ENCODE peak calls at places on chromosomes 4 and X, in nine cellular contexts. X is HCT116, J is adrenal gland, Y is CD14-positive monocyte, I is BE2C, T is GM23338, L is tibial artery, C is MM.1S, F is ascending aorta. Z is an unnamed sample.
A peak's percentile ranks its signal among the peaks of the same experiment; 100 is the strongest.

GRCh38 chr4:146381263-146381872 is 140.4 kb downstream of the SLC10A7 start:
- DNase-seq in X (no peak), J (no peak), Y (no peak), I (peak; percentile 12), T (peak; percentile 48), L (no peak), C (no peak), F (no peak), Z (no peak)

GRCh38 chrX:77003956-77004355 is 443.2 kb upstream of the FGF16 start:
- DNase-seq in X (no peak), J (no peak), Y (no peak), I (no peak), T (no peak), L (no peak), C (no peak), F (no peak), Z (no peak)

GRCh38 chrX:24647257-24648058 is at the start of gene PCYT1B:
- DNase-seq in X (no peak), J (peak; percentile 78), Y (peak; percentile 62), I (peak; percentile 85), T (peak; percentile 92), L (peak; percentile 75), C (peak; percentile 66), F (peak; percentile 26), Z (peak; percentile 87)

GRCh38 chr4:94536049-94536448 is 84.3 kb downstream of the PDLIM5 start:
- DNase-seq in X (no peak), J (no peak), Y (no peak), I (no peak), T (peak; percentile 63), L (no peak), C (no peak), F (no peak), Z (no peak)

GRCh38 chrX:46941341-46941740 is 29.1 kb downstream of the JADE3 start:
- DNase-seq in X (no peak), J (no peak), Y (no peak), I (no peak), T (no peak), L (no peak), C (no peak), F (no peak), Z (no peak)

GRCh38 chr4:180640193-180640592 is 1603.0 kb upstream of the TENM3 start:
- DNase-seq in X (no peak), J (no peak), Y (no peak), I (no peak), T (peak; percentile 56), L (no peak), C (no peak), F (no peak), Z (no peak)

GRCh38 chrX:121389976-121390709 is 342.7 kb downstream of the GLUD2 start:
- DNase-seq in X (peak; percentile 40), J (no peak), Y (no peak), I (no peak), T (no peak), L (no peak), C (no peak), F (no peak), Z (no peak)

GRCh38 chr4:8497762-8498161 is 57.2 kb downstream of the TRMT44 start:
- DNase-seq in X (no peak), J (no peak), Y (no peak), I (no peak), T (no peak), L (no peak), C (no peak), F (no peak), Z (no peak)

GRCh38 chrX:16892504-16893362 is 22.6 kb upstream of the RBBP7 start:
- DNase-seq in X (peak; percentile 67), J (peak; percentile 74), Y (no peak), I (peak; percentile 67), T (peak; percentile 92), L (peak; percentile 72), C (peak; percentile 70), F (no peak), Z (peak; percentile 74)

GRCh38 chrX:18964026-18964425 is 19.9 kb downstream of the PHKA2 start:
- DNase-seq in X (no peak), J (no peak), Y (no peak), I (no peak), T (no peak), L (no peak), C (no peak), F (no peak), Z (no peak)

GRCh38 chr4:825063-825968 is 613 bp downstream of the CPLX1 start:
- DNase-seq in X (no peak), J (no peak), Y (no peak), I (peak; percentile 43), T (peak; percentile 68), L (no peak), C (no peak), F (no peak), Z (peak; percentile 79)

GRCh38 chrX:70001708-70002341 is 47.9 kb downstream of the AWAT2 start:
- DNase-seq in X (no peak), J (no peak), Y (no peak), I (no peak), T (no peak), L (no peak), C (no peak), F (no peak), Z (no peak)

GRCh38 chr4:20185103-20185502 is 66.6 kb upstream of the SLIT2 start:
- DNase-seq in X (no peak), J (no peak), Y (no peak), I (no peak), T (no peak), L (no peak), C (no peak), F (no peak), Z (no peak)

GRCh38 chr4:173334891-173335754 is 965 bp upstream of the HMGB2 start:
- DNase-seq in X (peak; percentile 79), J (peak; percentile 56), Y (no peak), I (peak; percentile 86), T (peak; percentile 95), L (peak; percentile 85), C (peak; percentile 85), F (peak; percentile 16), Z (peak; percentile 87)

GRCh38 chr4:35934370-35934981 is 309.8 kb downstream of the ARAP2 start:
- DNase-seq in X (peak; percentile 12), J (no peak), Y (no peak), I (no peak), T (peak; percentile 65), L (no peak), C (peak; percentile 39), F (no peak), Z (peak; percentile 4)

GRCh38 chrX:19683358-19683757 is 168.1 kb upstream of the MAP3K15 start:
- DNase-seq in X (no peak), J (no peak), Y (no peak), I (no peak), T (no peak), L (no peak), C (no peak), F (no peak), Z (no peak)

GRCh38 chr4:60952921-60953320 is 247.2 kb upstream of the ADGRL3 start:
- DNase-seq in X (no peak), J (no peak), Y (no peak), I (no peak), T (no peak), L (no peak), C (no peak), F (no peak), Z (no peak)

GRCh38 chr4:1249148-1249730 is 309 bp upstream of the CTBP1 start:
- DNase-seq in X (peak; percentile 64), J (peak; percentile 84), Y (peak; percentile 80), I (peak; percentile 89), T (peak; percentile 87), L (peak; percentile 92), C (peak; percentile 91), F (no peak), Z (peak; percentile 83)

DNA sequence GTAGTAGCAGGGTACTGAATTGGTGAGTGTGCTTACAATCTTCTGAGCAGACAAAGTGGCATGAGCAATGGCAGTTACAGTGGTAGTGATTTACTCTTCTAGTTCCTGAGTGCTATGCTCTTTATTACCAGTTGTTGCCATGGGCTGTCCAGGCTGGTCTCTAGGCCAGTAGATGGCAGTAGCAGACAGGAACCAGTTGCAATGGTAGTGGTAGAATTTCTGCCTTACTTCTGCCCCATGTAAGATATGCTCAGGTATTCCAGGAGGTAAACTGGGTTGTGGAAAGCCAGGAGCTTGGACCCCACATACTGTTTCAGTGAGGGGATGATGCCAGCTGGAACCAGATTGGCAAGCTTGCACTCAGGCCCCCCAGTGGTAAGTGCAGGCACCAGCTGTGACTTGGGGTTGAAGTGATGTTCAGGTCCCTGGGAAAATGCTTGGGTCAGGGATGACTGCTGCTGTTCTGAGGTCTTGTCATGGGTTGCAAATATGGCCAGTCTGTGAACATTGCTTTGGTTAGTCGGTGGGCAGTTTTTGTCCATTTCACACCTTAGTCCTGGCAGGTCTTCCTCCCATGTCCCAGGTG is 63.0 kb upstream of the ZXDB start:
- DNase-seq in X (no peak), J (no peak), Y (no peak), I (peak; percentile 11), T (peak; percentile 50), L (no peak), C (peak; percentile 57), F (no peak), Z (no peak)
- TF ChIP-seq CTCF in X (peak; percentile 71), J (no peak), Y (no peak), I (peak; percentile 29), T (peak; percentile 66), L (no peak), C (peak; percentile 70), F (no peak), Z (no peak)

GRCh38 chr4:17111959-17112659 is 213.7 kb upstream of the LDB2 start:
- DNase-seq in X (no peak), J (no peak), Y (no peak), I (peak; percentile 42), T (peak; percentile 91), L (no peak), C (no peak), F (no peak), Z (peak; percentile 30)
- TF ChIP-seq CTCF in X (peak; percentile 69), J (no peak), Y (no peak), I (peak; percentile 77), T (peak; percentile 94), L (no peak), C (peak; percentile 37), F (no peak), Z (peak; percentile 55)

DNA sequence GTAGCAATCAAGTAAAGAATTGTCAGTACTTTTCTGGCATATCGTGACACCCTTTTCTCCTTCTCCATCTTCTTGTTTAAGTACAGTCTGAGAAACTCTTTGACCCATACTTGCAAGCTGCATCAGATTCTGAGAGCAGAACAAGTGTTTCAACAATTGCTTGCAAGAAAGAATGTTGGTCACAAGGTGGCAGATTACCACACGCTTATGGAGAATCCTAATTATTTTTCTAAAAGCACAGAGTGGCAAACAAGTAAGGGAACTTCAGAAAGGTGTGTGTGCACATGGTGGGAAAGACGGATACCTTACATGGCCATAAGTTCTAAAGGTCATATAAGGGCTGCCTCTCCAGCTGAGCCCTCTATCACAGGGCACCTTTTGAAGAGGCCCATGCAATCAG is 136.4 kb upstream of the FGF13 start:
- DNase-seq in X (no peak), J (no peak), Y (no peak), I (no peak), T (peak; percentile 2), L (no peak), C (no peak), F (no peak), Z (no peak)
- TF ChIP-seq CTCF in X (no peak), J (no peak), Y (no peak), I (no peak), T (peak; percentile 42), L (no peak), C (no peak), F (no peak), Z (no peak)

DNA sequence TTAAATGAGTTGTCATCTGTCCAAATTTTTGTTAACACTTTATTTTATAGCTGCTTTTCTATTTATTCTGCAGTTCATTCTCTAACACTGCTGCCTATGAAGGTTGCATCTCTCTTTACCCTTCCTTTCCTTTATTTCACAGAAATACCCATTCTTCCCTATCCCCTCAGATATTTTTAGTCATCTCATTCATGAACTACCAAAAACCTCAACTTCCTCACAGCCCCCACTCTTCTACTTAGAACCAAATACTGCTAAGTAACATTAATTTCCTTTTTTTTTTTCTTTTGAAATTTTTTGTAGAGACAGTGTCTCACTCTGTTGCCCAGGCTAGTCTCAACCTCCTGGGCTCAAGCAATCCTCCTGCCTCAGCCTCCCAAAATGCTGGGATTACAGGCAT is 10.0 kb downstream of the SNX12 start:
- DNase-seq in X (no peak), J (no peak), Y (no peak), I (no peak), T (no peak), L (no peak), C (no peak), F (no peak), Z (no peak)
- TF ChIP-seq CTCF in X (no peak), J (no peak), Y (no peak), I (no peak), T (no peak), L (no peak), C (no peak), F (no peak), Z (no peak)

Z was measured in nephron progenitor cell.